ENCODE peak calls at places on chromosome 7, in eight cellular contexts. One of them, this sample, is unnamed. For H3K9me3, the result is how much of the 10 kb centered on the place peaks cover.

GRCh38 chr7:94595717-94596116 is 60.2 kb downstream of the SGCE start:
- DNase-seq in iPS DF 6.9: no peak
- DNase-seq in WERI-Rb-1: no peak
- DNase-seq in heart right ventricle: no peak
- DNase-seq in SK-N-SH: peak
- DNase-seq in sigmoid colon: no peak
- DNase-seq in IMR-90: no peak
- DNase-seq in Peyer's patch: no peak
- DNase-seq in this sample: no peak

GRCh38 chr7:101386558-101387199 is 24.0 kb downstream of the COL26A1 start:
- DNase-seq in iPS DF 6.9: no peak
- DNase-seq in WERI-Rb-1: peak
- DNase-seq in heart right ventricle: peak
- DNase-seq in SK-N-SH: peak
- DNase-seq in sigmoid colon: no peak
- DNase-seq in IMR-90: peak
- DNase-seq in Peyer's patch: no peak
- DNase-seq in this sample: no peak

GRCh38 chr7:105559926-105560325 is 21.4 kb downstream of the EFCAB10 start:
- DNase-seq in iPS DF 6.9: no peak
- DNase-seq in WERI-Rb-1: no peak
- DNase-seq in heart right ventricle: no peak
- DNase-seq in SK-N-SH: no peak
- DNase-seq in sigmoid colon: no peak
- DNase-seq in IMR-90: no peak
- DNase-seq in Peyer's patch: no peak
- DNase-seq in this sample: no peak

GRCh38 chr7:98133621-98134266 is 27.1 kb downstream of the LMTK2 start:
- DNase-seq in iPS DF 6.9: no peak
- DNase-seq in WERI-Rb-1: no peak
- DNase-seq in heart right ventricle: no peak
- DNase-seq in SK-N-SH: no peak
- DNase-seq in sigmoid colon: no peak
- DNase-seq in IMR-90: peak
- DNase-seq in Peyer's patch: no peak
- DNase-seq in this sample: no peak

GRCh38 chr7:4959356-4959755 is 369 bp upstream of the MMD2 start:
- DNase-seq in iPS DF 6.9: no peak
- DNase-seq in WERI-Rb-1: peak
- DNase-seq in heart right ventricle: no peak
- DNase-seq in SK-N-SH: no peak
- DNase-seq in sigmoid colon: no peak
- DNase-seq in IMR-90: no peak
- DNase-seq in Peyer's patch: peak
- DNase-seq in this sample: no peak

GRCh38 chr7:45033931-45034290 is 33.9 kb downstream of the CCM2 start:
- DNase-seq in iPS DF 6.9: no peak
- DNase-seq in WERI-Rb-1: peak
- DNase-seq in heart right ventricle: peak
- DNase-seq in SK-N-SH: peak
- DNase-seq in sigmoid colon: no peak
- DNase-seq in IMR-90: no peak
- DNase-seq in Peyer's patch: no peak
- DNase-seq in this sample: no peak

GRCh38 chr7:90595801-90596683 is at the start of gene CDK14:
- DNase-seq in iPS DF 6.9: no peak
- DNase-seq in WERI-Rb-1: peak
- DNase-seq in heart right ventricle: peak
- DNase-seq in SK-N-SH: peak
- DNase-seq in sigmoid colon: peak
- DNase-seq in IMR-90: peak
- DNase-seq in Peyer's patch: peak
- DNase-seq in this sample: peak

GRCh38 chr7:99305473-99306260 is 20.0 kb upstream of the ARPC1A start:
- DNase-seq in iPS DF 6.9: no peak
- DNase-seq in WERI-Rb-1: no peak
- DNase-seq in heart right ventricle: no peak
- DNase-seq in SK-N-SH: no peak
- DNase-seq in sigmoid colon: no peak
- DNase-seq in IMR-90: no peak
- DNase-seq in Peyer's patch: no peak
- DNase-seq in this sample: no peak

GRCh38 chr7:45217358-45217757 is 59.8 kb downstream of the RAMP3 start:
- DNase-seq in iPS DF 6.9: no peak
- DNase-seq in WERI-Rb-1: peak
- DNase-seq in heart right ventricle: no peak
- DNase-seq in SK-N-SH: peak
- DNase-seq in sigmoid colon: no peak
- DNase-seq in IMR-90: no peak
- DNase-seq in Peyer's patch: no peak
- DNase-seq in this sample: no peak

GRCh38 chr7:83648464-83649241 is at the start of gene SEMA3E:
- DNase-seq in iPS DF 6.9: no peak
- DNase-seq in WERI-Rb-1: no peak
- DNase-seq in heart right ventricle: no peak
- DNase-seq in SK-N-SH: no peak
- DNase-seq in sigmoid colon: peak
- DNase-seq in IMR-90: peak
- DNase-seq in Peyer's patch: no peak
- DNase-seq in this sample: no peak

DNA sequence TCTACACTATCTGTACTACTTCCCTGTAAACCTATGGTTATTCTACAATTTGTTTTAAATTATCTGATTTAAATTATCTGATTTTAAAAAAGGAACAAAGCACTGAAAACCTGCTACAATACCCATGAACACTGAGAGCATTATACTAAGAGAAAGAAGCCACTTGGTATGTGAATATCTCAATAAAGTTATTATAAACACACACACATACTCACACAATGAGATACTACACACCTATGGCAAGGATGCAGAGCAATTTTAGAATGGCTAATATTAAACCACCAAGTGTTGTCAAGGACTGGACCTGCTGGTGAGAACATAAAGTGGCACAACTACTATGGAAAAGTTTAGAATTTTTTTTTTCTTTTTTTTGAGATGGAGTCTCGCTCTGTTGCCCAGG is 82.7 kb downstream of the IGF2BP3 start:
- DNase-seq in iPS DF 6.9: no peak
- DNase-seq in WERI-Rb-1: no peak
- DNase-seq in heart right ventricle: no peak
- DNase-seq in SK-N-SH: no peak
- DNase-seq in sigmoid colon: no peak
- DNase-seq in IMR-90: no peak
- DNase-seq in Peyer's patch: no peak
- DNase-seq in this sample: no peak
- H3K4me3 ChIP-seq in iPS DF 6.9: no peak
- H3K4me3 ChIP-seq in WERI-Rb-1: no peak
- H3K4me3 ChIP-seq in heart right ventricle: no peak
- H3K4me3 ChIP-seq in SK-N-SH: no peak
- H3K4me3 ChIP-seq in sigmoid colon: no peak
- H3K4me3 ChIP-seq in IMR-90: no peak
- H3K4me3 ChIP-seq in Peyer's patch: no peak
- H3K4me3 ChIP-seq in this sample: no peak

GRCh38 chr7:112638675-112639400 is 151.4 kb downstream of the TMEM168 start:
- DNase-seq in iPS DF 6.9: no peak
- DNase-seq in WERI-Rb-1: no peak
- DNase-seq in heart right ventricle: no peak
- DNase-seq in SK-N-SH: no peak
- DNase-seq in sigmoid colon: no peak
- DNase-seq in IMR-90: no peak
- DNase-seq in Peyer's patch: no peak
- DNase-seq in this sample: no peak

GRCh38 chr7:112630565-112630964 is 149.8 kb downstream of the LSMEM1 start:
- DNase-seq in iPS DF 6.9: no peak
- DNase-seq in WERI-Rb-1: no peak
- DNase-seq in heart right ventricle: no peak
- DNase-seq in SK-N-SH: no peak
- DNase-seq in sigmoid colon: no peak
- DNase-seq in IMR-90: peak
- DNase-seq in Peyer's patch: no peak
- DNase-seq in this sample: no peak

GRCh38 chr7:112640682-112641081 is 149.5 kb downstream of the TMEM168 start:
- DNase-seq in iPS DF 6.9: no peak
- DNase-seq in WERI-Rb-1: no peak
- DNase-seq in heart right ventricle: no peak
- DNase-seq in SK-N-SH: no peak
- DNase-seq in sigmoid colon: no peak
- DNase-seq in IMR-90: no peak
- DNase-seq in Peyer's patch: no peak
- DNase-seq in this sample: no peak

GRCh38 chr7:112634107-112634506 is 153.3 kb downstream of the LSMEM1 start:
- DNase-seq in iPS DF 6.9: no peak
- DNase-seq in WERI-Rb-1: no peak
- DNase-seq in heart right ventricle: no peak
- DNase-seq in SK-N-SH: no peak
- DNase-seq in sigmoid colon: no peak
- DNase-seq in IMR-90: no peak
- DNase-seq in Peyer's patch: no peak
- DNase-seq in this sample: no peak

GRCh38 chr7:112635742-112636141 is 154.5 kb downstream of the TMEM168 start:
- DNase-seq in iPS DF 6.9: no peak
- DNase-seq in WERI-Rb-1: no peak
- DNase-seq in heart right ventricle: no peak
- DNase-seq in SK-N-SH: no peak
- DNase-seq in sigmoid colon: no peak
- DNase-seq in IMR-90: no peak
- DNase-seq in Peyer's patch: no peak
- DNase-seq in this sample: no peak
- H3K9me3 ChIP-seq in iPS DF 6.9: under half
- H3K9me3 ChIP-seq in WERI-Rb-1: under half
- H3K9me3 ChIP-seq in heart right ventricle: under half
- H3K9me3 ChIP-seq in SK-N-SH: under half
- H3K9me3 ChIP-seq in sigmoid colon: under half
- H3K9me3 ChIP-seq in IMR-90: under half
- H3K9me3 ChIP-seq in Peyer's patch: under half
- H3K9me3 ChIP-seq in this sample: under half

GRCh38 chr7:2106506-2106905 is 126.2 kb downstream of the MAD1L1 start:
- DNase-seq in iPS DF 6.9: no peak
- DNase-seq in WERI-Rb-1: no peak
- DNase-seq in heart right ventricle: no peak
- DNase-seq in SK-N-SH: no peak
- DNase-seq in sigmoid colon: no peak
- DNase-seq in IMR-90: no peak
- DNase-seq in Peyer's patch: no peak
- DNase-seq in this sample: no peak
- H3K4me3 ChIP-seq in iPS DF 6.9: no peak
- H3K4me3 ChIP-seq in WERI-Rb-1: no peak
- H3K4me3 ChIP-seq in heart right ventricle: no peak
- H3K4me3 ChIP-seq in SK-N-SH: no peak
- H3K4me3 ChIP-seq in sigmoid colon: no peak
- H3K4me3 ChIP-seq in IMR-90: no peak
- H3K4me3 ChIP-seq in Peyer's patch: no peak
- H3K4me3 ChIP-seq in this sample: no peak

GRCh38 chr7:47719675-47720074 is 137.8 kb upstream of the TNS3 start:
- DNase-seq in iPS DF 6.9: no peak
- DNase-seq in WERI-Rb-1: no peak
- DNase-seq in heart right ventricle: no peak
- DNase-seq in SK-N-SH: no peak
- DNase-seq in sigmoid colon: no peak
- DNase-seq in IMR-90: no peak
- DNase-seq in Peyer's patch: no peak
- DNase-seq in this sample: no peak
- H3K9me3 ChIP-seq in iPS DF 6.9: under half
- H3K9me3 ChIP-seq in WERI-Rb-1: under half
- H3K9me3 ChIP-seq in heart right ventricle: under half
- H3K9me3 ChIP-seq in SK-N-SH: under half
- H3K9me3 ChIP-seq in sigmoid colon: under half
- H3K9me3 ChIP-seq in IMR-90: under half
- H3K9me3 ChIP-seq in Peyer's patch: under half
- H3K9me3 ChIP-seq in this sample: under half

GRCh38 chr7:21054427-21055133 is 267.9 kb upstream of the SP8 start:
- DNase-seq in iPS DF 6.9: no peak
- DNase-seq in WERI-Rb-1: no peak
- DNase-seq in heart right ventricle: no peak
- DNase-seq in SK-N-SH: no peak
- DNase-seq in sigmoid colon: no peak
- DNase-seq in IMR-90: no peak
- DNase-seq in Peyer's patch: no peak
- DNase-seq in this sample: no peak
- H3K4me3 ChIP-seq in iPS DF 6.9: no peak
- H3K4me3 ChIP-seq in WERI-Rb-1: no peak
- H3K4me3 ChIP-seq in heart right ventricle: no peak
- H3K4me3 ChIP-seq in SK-N-SH: no peak
- H3K4me3 ChIP-seq in sigmoid colon: no peak
- H3K4me3 ChIP-seq in IMR-90: no peak
- H3K4me3 ChIP-seq in Peyer's patch: no peak
- H3K4me3 ChIP-seq in this sample: no peak